ENCODE peak calls at places on chromosomes 12 and 14, in five cellular contexts. E is heart right ventricle; Q is uterus; Y is tibial nerve; O is CD4-positive, alpha-beta T cell. K is an unnamed sample.

GRCh38 chr14:24032727-24033418 is 18.9 kb upstream of the CARMIL3 start:
- DNase-seq in E (no peak), Q (no peak), Y (peak; percentile 78), O (no peak), K (no peak)

GRCh38 chr14:92841930-92842329 is 47.8 kb downstream of the GOLGA5 start:
- DNase-seq in E (no peak), Q (no peak), Y (no peak), O (no peak), K (no peak)

GRCh38 chr14:61812347-61813100 is 50.3 kb downstream of the SNAPC1 start:
- DNase-seq in E (no peak), Q (no peak), Y (no peak), O (no peak), K (no peak)

GRCh38 chr12:121009744-121010143 is 6.5 kb downstream of the C12orf43 start:
- DNase-seq in E (no peak), Q (no peak), Y (no peak), O (no peak), K (no peak)

GRCh38 chr12:94615284-94616216 is 34.8 kb downstream of the TMCC3 start:
- DNase-seq in E (peak; percentile 42), Q (peak; percentile 26), Y (no peak), O (no peak), K (no peak)

GRCh38 chr12:13537623-13538022 is 341.1 kb downstream of the EMP1 start:
- DNase-seq in E (no peak), Q (no peak), Y (no peak), O (no peak), K (no peak)

GRCh38 chr12:40226652-40227051 is 1.9 kb downstream of the LRRK2 start:
- DNase-seq in E (peak; percentile 62), Q (peak; percentile 54), Y (peak; percentile 67), O (no peak), K (no peak)

GRCh38 chr12:77577756-77578155 is 252.9 kb upstream of the NAV3 start:
- DNase-seq in E (no peak), Q (no peak), Y (no peak), O (no peak), K (no peak)

GRCh38 chr14:84482256-84483071 is 1047.5 kb upstream of the FLRT2 start:
- DNase-seq in E (no peak), Q (no peak), Y (no peak), O (no peak), K (no peak)

GRCh38 chr12:118979763-118980406 is 1.5 kb upstream of the SRRM4 start:
- DNase-seq in E (peak; percentile 17), Q (no peak), Y (no peak), O (no peak), K (no peak)

GRCh38 chr14:32450919-32451675 is 122.0 kb downstream of the AKAP6 start:
- DNase-seq in E (no peak), Q (no peak), Y (no peak), O (no peak), K (no peak)

GRCh38 chr14:63266106-63266505 is 52.6 kb downstream of the GPHB5 start:
- DNase-seq in E (no peak), Q (no peak), Y (no peak), O (no peak), K (no peak)

GRCh38 chr12:127785535-127785934 is 481.4 kb upstream of the TMEM132C start:
- DNase-seq in E (peak; percentile 9), Q (peak; percentile 23), Y (no peak), O (no peak), K (no peak)

GRCh38 chr14:104282332-104283196 is 144.2 kb downstream of the KIF26A start:
- DNase-seq in E (no peak), Q (peak; percentile 9), Y (no peak), O (no peak), K (peak; percentile 87)

GRCh38 chr12:102622618-102623017 is 142.3 kb upstream of the IGF1 start:
- DNase-seq in E (no peak), Q (no peak), Y (no peak), O (no peak), K (no peak)

GRCh38 chr12:10722502-10722904 is 620 bp downstream of the YBX3 start:
- DNase-seq in E (peak; percentile 34), Q (peak; percentile 59), Y (no peak), O (peak; percentile 28), K (peak; percentile 80)

GRCh38 chr14:54622189-54622958 is 55.4 kb downstream of the SAMD4A start:
- DNase-seq in E (no peak), Q (no peak), Y (no peak), O (no peak), K (no peak)

GRCh38 chr12:26128180-26128579 is 3.3 kb upstream of the BHLHE41 start:
- DNase-seq in E (no peak), Q (no peak), Y (no peak), O (no peak), K (no peak)

GRCh38 chr12:26124491-26125450 is at the start of gene BHLHE41:
- DNase-seq in E (peak; percentile 83), Q (peak; percentile 82), Y (peak; percentile 64), O (no peak), K (no peak)

GRCh38 chr12:26127404-26127803 is 2.6 kb upstream of the BHLHE41 start:
- DNase-seq in E (no peak), Q (no peak), Y (no peak), O (no peak), K (no peak)

GRCh38 chr12:26125451-26126339 is 858 bp upstream of the BHLHE41 start:
- DNase-seq in E (peak; percentile 74), Q (peak; percentile 80), Y (peak; percentile 55), O (peak; percentile 11), K (no peak)

DNA sequence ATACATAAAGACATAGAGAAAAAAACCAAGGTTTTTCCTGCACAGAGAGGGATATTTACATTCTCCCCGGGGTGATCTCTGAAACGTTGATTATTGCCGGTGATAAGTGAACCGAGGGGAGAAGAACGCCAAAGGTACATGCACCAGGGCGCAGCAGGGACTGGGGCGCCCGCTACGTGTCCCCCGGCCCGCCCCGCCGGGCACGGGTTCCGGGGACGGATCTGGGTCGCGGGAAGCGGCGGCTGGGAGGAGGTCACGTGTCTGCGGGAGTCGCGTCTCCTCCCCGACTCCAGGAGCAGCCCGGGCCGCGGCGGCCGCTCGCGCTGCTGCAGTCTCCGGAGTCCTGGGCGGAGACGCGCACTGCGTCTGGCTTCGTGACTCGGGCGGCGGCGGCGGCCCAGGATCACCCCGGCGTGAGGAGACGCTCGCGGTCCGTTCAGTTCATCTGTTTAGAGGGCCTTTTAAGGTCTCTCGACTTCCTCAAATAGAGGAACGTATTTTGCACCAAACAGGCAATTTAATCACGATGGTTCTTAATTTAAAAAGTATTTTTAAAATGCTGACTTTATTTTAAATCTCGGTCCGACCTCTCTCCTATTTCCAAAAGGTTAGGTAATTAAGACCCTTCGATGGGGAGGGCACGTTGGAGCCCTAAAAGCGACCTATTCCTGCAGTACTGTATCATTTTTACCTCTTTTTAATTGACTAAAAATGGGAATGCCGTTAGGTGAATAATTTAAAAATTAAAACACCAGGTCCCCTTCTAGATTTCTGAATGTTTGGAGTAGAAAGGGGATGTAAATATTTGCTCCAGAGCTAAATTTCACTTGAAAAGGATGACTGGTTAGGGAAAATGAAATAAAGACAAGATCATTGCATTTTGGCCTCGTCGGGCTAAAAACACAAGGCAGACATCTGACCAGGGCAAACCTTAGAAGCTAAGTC is 1.8 kb upstream of the BHLHE41 start:
- DNase-seq in E (peak; percentile 87), Q (peak; percentile 87), Y (peak; percentile 71), O (peak; percentile 4), K (peak; percentile 94)
- TF ChIP-seq CTCF in E (peak; percentile 37), Q (no peak), Y (no peak), O (no peak), K (peak; percentile 45)

GRCh38 chr14:45204241-45204640 is 48.8 kb downstream of the MIS18BP1 start:
- DNase-seq in E (no peak), Q (no peak), Y (no peak), O (no peak), K (no peak)

GRCh38 chr14:45198551-45198950 is 54.5 kb downstream of the MIS18BP1 start:
- DNase-seq in E (no peak), Q (no peak), Y (no peak), O (no peak), K (no peak)

GRCh38 chr14:45199246-45199645 is 53.8 kb downstream of the MIS18BP1 start:
- DNase-seq in E (no peak), Q (no peak), Y (no peak), O (no peak), K (no peak)

DNA sequence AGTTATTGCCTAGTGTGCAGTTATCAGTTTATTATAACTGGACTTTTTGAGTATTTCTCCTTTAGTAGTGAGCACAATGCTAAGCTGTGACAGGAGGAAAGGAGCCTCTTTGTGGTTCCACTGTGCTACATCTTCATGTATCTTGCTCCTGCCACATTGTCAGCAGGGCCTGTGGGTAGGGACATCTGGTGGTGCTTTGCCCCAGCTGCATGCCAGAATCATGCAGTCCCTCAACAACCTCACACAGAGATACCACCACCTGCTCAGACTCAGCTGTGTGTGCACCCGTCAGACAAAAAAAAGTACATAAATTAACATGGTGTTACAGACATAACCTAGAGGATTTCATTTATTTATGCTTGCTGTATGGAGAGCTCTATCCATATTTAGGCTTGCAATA is 51.1 kb downstream of the MIS18BP1 start:
- DNase-seq in E (no peak), Q (no peak), Y (no peak), O (no peak), K (no peak)
- TF ChIP-seq CTCF in E (peak; percentile 16), Q (no peak), Y (no peak), O (no peak), K (peak; percentile 34)

DNA sequence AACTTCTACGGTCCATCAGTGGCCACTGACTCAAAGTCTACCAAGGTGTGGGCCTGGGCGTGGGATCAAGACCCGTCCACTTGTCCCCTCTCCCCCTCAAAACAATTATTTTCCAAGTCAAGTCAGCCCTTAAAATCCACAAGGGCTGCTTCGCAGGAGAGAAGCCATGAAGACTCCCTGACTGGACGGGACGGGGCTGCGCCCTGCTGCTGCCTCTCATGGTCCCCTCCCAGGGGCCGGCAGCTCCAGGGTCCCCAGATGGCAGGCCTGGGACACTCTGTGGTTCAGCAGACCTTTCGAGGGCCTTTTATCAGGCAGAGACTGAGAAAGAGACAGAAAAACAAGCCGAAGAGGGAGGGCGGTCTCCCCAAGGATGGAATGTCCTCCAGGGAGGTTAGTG is 10.8 kb downstream of the NGB start:
- DNase-seq in E (no peak), Q (no peak), Y (no peak), O (no peak), K (peak; percentile 55)
- TF ChIP-seq CTCF in E (no peak), Q (no peak), Y (no peak), O (no peak), K (no peak)

GRCh38 chr12:108933950-108934349 is 54.1 kb downstream of the DAO start:
- DNase-seq in E (no peak), Q (peak; percentile 33), Y (no peak), O (no peak), K (no peak)

GRCh38 chr12:108939594-108939993 is 59.7 kb downstream of the DAO start:
- DNase-seq in E (peak; percentile 12), Q (no peak), Y (no peak), O (no peak), K (no peak)

GRCh38 chr12:108935165-108935564 is 55.3 kb downstream of the DAO start:
- DNase-seq in E (no peak), Q (no peak), Y (no peak), O (no peak), K (no peak)

DNA sequence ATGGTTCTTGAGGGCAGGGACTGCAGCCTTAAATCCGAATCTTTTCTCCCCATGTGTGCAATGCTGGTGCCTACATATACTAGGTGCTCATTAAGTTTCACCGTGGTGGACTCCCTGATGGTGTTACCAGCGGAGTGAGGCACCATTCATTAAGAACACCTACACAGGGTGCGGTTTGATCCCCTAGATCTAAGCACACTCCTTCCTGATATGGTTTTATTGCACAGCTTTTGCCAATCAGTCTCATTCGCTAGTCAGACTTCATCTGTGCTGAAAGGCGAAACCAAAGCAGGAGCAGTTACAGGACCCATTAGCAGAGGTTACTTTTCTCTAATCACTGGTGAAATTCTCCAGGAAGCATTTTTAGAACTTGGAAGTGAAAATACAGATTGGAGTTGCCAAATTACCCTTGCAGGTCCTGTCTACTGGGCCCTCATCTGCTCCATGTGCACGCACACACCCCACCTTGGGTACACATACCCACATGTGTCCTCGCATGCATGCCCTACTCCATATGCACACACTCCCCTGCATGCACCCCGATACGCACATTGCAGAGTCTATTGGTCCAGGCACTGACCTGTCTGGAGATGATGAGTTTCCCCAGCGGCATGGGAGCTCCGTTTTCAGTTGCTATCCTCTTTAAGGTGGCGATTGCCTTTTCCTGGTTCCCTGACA is 58.5 kb downstream of the DAO start:
- DNase-seq in E (no peak), Q (no peak), Y (no peak), O (no peak), K (no peak)
- TF ChIP-seq CTCF in E (no peak), Q (no peak), Y (no peak), O (no peak), K (no peak)